ENCODE peak calls at places on chromosomes 16 and 17, in four cellular contexts. Q is suprapubic skin, L is stomach, Z is tibial nerve. G is an unnamed sample.

GRCh38 chr17:77943971-77944370 is 14.5 kb upstream of the TNRC6C start:
- DNase-seq in Q (peak; percentile 6), L (no peak), Z (no peak), G (no peak)

GRCh38 chr17:17414316-17414937 is 62.4 kb upstream of the MED9 start:
- DNase-seq in Q (no peak), L (no peak), Z (peak; percentile 59), G (peak; percentile 46)

GRCh38 chr17:60087882-60088669 is 9.4 kb upstream of the HEATR6 start:
- DNase-seq in Q (no peak), L (peak; percentile 42), Z (no peak), G (no peak)

GRCh38 chr16:62585041-62585545 is 548.9 kb upstream of the CDH8 start:
- DNase-seq in Q (no peak), L (no peak), Z (no peak), G (no peak)

GRCh38 chr17:72590382-72590781 is 469.6 kb downstream of the SOX9 start:
- DNase-seq in Q (no peak), L (no peak), Z (no peak), G (no peak)

GRCh38 chr16:73071131-73071940 is 23.4 kb upstream of the ZFHX3 start:
- DNase-seq in Q (peak; percentile 70), L (peak; percentile 59), Z (no peak), G (peak; percentile 69)

GRCh38 chr16:22240023-22240697 is 34.1 kb downstream of the EEF2K start:
- DNase-seq in Q (no peak), L (no peak), Z (no peak), G (no peak)

GRCh38 chr17:77337150-77337549 is 196.4 kb downstream of the SEC14L1 start:
- DNase-seq in Q (no peak), L (no peak), Z (no peak), G (no peak)

GRCh38 chr17:40551874-40552768 is 13.2 kb downstream of the CCR7 start:
- DNase-seq in Q (peak; percentile 83), L (peak; percentile 29), Z (no peak), G (peak; percentile 41)

GRCh38 chr17:2089021-2089422 is 34.1 kb downstream of the HIC1 start:
- DNase-seq in Q (no peak), L (no peak), Z (no peak), G (no peak)

GRCh38 chr16:13550254-13550653 is 369.7 kb upstream of the ERCC4 start:
- DNase-seq in Q (no peak), L (no peak), Z (no peak), G (no peak)

GRCh38 chr17:65759532-65759931 is 198.1 kb upstream of the AXIN2 start:
- DNase-seq in Q (no peak), L (no peak), Z (no peak), G (no peak)

GRCh38 chr16:3609895-3610697 is 1.3 kb downstream of the SLX4 start:
- DNase-seq in Q (no peak), L (no peak), Z (no peak), G (peak; percentile 7)

GRCh38 chr17:58995247-58995940 is 111.3 kb downstream of the TRIM37 start:
- DNase-seq in Q (no peak), L (no peak), Z (no peak), G (no peak)

GRCh38 chr16:71474864-71475263 is 12.8 kb upstream of the ZNF23 start:
- DNase-seq in Q (no peak), L (no peak), Z (no peak), G (no peak)

GRCh38 chr16:5504028-5504758 is 406.6 kb upstream of the EEF2KMT start:
- DNase-seq in Q (no peak), L (peak; percentile 58), Z (no peak), G (no peak)

GRCh38 chr17:74389094-74389753 is 21.9 kb downstream of the GPR142 start:
- DNase-seq in Q (no peak), L (no peak), Z (no peak), G (no peak)

GRCh38 chr17:74391771-74392170 is 24.5 kb downstream of the GPR142 start:
- DNase-seq in Q (no peak), L (peak; percentile 48), Z (no peak), G (no peak)

GRCh38 chr17:74392848-74393247 is 25.5 kb downstream of the GPR142 start:
- DNase-seq in Q (no peak), L (no peak), Z (no peak), G (no peak)

GRCh38 chr17:74389937-74390679 is 22.8 kb downstream of the GPR142 start:
- DNase-seq in Q (no peak), L (no peak), Z (no peak), G (no peak)

DNA sequence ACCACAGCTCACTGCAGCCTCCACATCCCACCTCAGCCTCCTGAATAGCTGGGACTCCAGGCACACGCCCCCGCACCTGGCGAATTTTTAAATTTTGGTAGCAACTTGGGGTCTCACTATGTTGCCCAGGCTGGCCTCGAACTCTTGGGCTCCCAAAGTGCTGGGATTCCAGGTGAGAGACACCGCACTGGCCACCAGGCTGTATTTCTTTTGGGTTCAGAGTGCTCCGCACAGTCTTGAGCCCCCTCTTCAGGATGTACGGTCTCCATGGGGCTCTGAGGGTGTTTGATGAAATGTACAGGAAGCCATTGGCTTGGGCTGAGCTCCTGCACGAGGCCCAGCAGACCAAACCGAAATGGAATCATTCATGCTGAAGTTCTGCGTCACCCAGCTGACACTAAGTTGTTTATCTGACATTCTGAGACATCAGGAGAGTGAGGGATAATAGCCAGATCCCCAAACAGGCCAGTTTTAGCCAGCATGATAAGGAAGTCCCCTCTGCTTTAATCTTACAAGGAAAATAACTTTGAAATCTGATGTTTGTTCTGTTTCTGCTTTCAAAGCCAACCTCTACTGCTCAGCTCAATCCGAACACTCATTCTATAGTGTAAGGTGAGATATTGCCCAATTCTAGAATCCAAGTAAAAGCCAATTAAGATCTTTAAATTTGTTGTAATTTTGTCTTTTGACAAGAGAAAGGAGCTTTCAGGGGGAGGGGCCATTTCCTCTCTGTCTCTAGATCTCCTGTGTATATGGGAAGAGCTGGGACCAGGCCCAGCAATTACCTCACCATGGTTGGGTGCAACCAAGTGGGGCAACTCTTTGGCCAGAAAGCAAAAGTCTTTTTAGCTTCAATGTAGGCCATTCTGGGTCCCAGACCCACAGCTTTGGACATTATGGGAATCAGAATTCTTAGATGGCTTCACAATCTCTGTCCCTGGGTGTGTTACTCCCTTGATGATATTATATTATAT is 23.7 kb downstream of the GPR142 start:
- DNase-seq in Q (no peak), L (no peak), Z (no peak), G (no peak)
- TF ChIP-seq EP300 in Q (no peak), L (no peak), Z (no peak), G (no peak)

GRCh38 chr17:1055751-1056645 is 59.1 kb downstream of the TIMM22 start:
- DNase-seq in Q (no peak), L (peak; percentile 63), Z (peak; percentile 54), G (peak; percentile 71)
- H3K27ac ChIP-seq in Q (no peak overlapping the region), L (no peak overlapping the region), Z (peak overlapping the region; percentile 43), G (no peak overlapping the region)

GRCh38 chr17:83155128-83156081 is 76.0 kb downstream of the METRNL start:
- DNase-seq in Q (peak; percentile 92), L (no peak), Z (no peak), G (no peak)

GRCh38 chr17:83152221-83152744 is 72.9 kb downstream of the METRNL start:
- DNase-seq in Q (peak; percentile 64), L (no peak), Z (no peak), G (no peak)

GRCh38 chr17:83152745-83153611 is 73.6 kb downstream of the METRNL start:
- DNase-seq in Q (peak; percentile 77), L (no peak), Z (no peak), G (no peak)

GRCh38 chr17:83154311-83155127 is 75.1 kb downstream of the METRNL start:
- DNase-seq in Q (peak; percentile 67), L (no peak), Z (no peak), G (no peak)

DNA sequence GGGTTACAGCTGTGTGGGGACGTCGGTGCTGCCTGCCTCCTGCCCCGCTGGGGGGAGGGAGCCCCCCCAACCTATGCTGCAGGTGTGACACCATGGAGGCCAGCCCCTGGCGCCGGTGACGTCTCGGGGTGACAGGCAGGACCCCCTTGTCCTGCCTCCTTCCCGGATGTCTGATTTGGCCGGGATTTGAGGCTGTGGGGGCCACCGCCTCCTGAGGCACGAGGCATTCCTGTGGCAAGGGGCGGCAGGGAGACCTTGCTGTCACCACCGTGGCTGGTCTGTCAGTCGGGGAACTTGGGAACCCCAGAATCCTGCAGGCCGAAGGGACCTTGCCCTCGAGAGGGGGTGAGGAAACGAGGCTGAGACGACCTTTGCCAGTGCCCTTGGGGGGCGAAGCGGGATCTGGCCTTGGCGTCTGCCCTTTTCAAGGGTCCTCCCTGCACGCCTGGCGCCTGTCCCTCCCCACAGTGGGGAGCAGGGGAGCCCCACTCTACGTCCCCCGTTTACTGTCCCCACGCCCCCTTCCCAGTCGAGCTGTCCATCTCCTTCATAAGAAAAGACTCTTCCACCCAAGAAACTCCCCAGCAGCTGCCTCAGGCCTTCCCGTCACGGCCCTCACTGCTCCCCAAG is 74.4 kb downstream of the METRNL start:
- DNase-seq in Q (peak; percentile 70), L (no peak), Z (no peak), G (no peak)
- TF ChIP-seq EP300 in Q (no peak), L (no peak), Z (no peak), G (no peak)

GRCh38 chr17:45308840-45309239 is 8.0 kb downstream of the MAP3K14 start:
- DNase-seq in Q (no peak), L (no peak), Z (no peak), G (no peak)
- H3K27ac ChIP-seq in Q (peak overlapping the region; percentile 86), L (peak overlapping the region; percentile 96), Z (peak overlapping the region; percentile 93), G (no peak overlapping the region)

GRCh38 chr17:49214665-49215360 is 4.3 kb downstream of the ABI3 start:
- DNase-seq in Q (no peak), L (peak; percentile 79), Z (no peak), G (no peak)

GRCh38 chr17:49213399-49213798 is 2.9 kb downstream of the ABI3 start:
- DNase-seq in Q (no peak), L (no peak), Z (no peak), G (no peak)

GRCh38 chr17:49213803-49214202 is 3.3 kb downstream of the ABI3 start:
- DNase-seq in Q (no peak), L (no peak), Z (no peak), G (no peak)

GRCh38 chr17:49209061-49209571 is 1.3 kb downstream of the GNGT2 start:
- DNase-seq in Q (no peak), L (no peak), Z (no peak), G (no peak)

GRCh38 chr17:49210158-49211029 is at the start of the genes ABI3 and GNGT2:
- DNase-seq in Q (no peak), L (peak; percentile 37), Z (no peak), G (peak; percentile 52)
- TF ChIP-seq EP300 in Q (no peak), L (no peak), Z (no peak), G (no peak)

DNA sequence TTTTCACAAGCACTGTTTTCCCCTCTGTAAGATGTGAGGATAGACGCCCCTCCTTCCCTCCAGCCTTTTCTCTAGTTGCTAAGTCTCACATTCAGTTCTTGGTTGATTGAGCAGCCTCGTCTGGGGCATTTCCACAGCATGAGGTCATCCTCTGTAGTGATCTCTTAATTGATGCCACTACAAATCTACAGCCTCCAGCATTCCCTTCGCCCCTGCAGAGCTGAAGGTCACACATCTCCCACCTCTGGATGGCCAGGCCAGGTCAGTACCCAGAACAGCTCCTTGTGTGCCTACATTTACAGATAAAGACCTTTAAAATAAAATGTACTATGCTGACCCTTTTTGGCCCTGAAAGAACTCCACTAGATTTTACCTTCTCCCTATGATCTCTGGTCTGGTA is 32.5 kb upstream of the CDH11 start:
- DNase-seq in Q (no peak), L (no peak), Z (no peak), G (no peak)
- H3K27ac ChIP-seq in Q (no peak overlapping the region), L (no peak overlapping the region), Z (no peak overlapping the region), G (no peak overlapping the region)

GRCh38 chr16:69564845-69565610 is 738 bp upstream of the NFAT5 start:
- DNase-seq in Q (no peak), L (no peak), Z (no peak), G (no peak)
- TF ChIP-seq EP300 in Q (no peak), L (no peak), Z (no peak), G (no peak)

GRCh38 chr16:55913717-55914116 is 38.5 kb upstream of the CES5A start:
- DNase-seq in Q (no peak), L (no peak), Z (no peak), G (no peak)
- H3K27ac ChIP-seq in Q (no peak overlapping the region), L (no peak overlapping the region), Z (no peak overlapping the region), G (no peak overlapping the region)